ENCODE peak calls at places on chromosomes 7 and 10, in five cellular contexts. G is NCI-H69, L is C1 segment of cervical spinal cord, D is GM04503, Z is mesendoderm. Y is an unnamed sample.

GRCh38 chr7:142865766-142866165 is 10.9 kb downstream of the EPHB6 start:
- DNase-seq in G (no peak), L (no peak), D (no peak), Z (no peak), Y (no peak)

GRCh38 chr7:63998549-63998948 is at the start of gene ZNF722:
- DNase-seq in G (no peak), L (no peak), D (no peak), Z (no peak), Y (no peak)

GRCh38 chr7:8724080-8724718 is 290.8 kb downstream of the NXPH1 start:
- DNase-seq in G (peak; percentile 92), L (peak; percentile 10), D (no peak), Z (peak; percentile 78), Y (peak; percentile 86)

GRCh38 chr10:124461642-124462347 is at the start of gene LHPP:
- DNase-seq in G (peak; percentile 82), L (peak; percentile 76), D (peak; percentile 31), Z (peak; percentile 83), Y (peak; percentile 66)

GRCh38 chr10:29642996-29643395 is 8.2 kb upstream of the SVIL start:
- DNase-seq in G (no peak), L (no peak), D (no peak), Z (no peak), Y (no peak)

GRCh38 chr7:6232534-6232933 is 39.9 kb downstream of the CYTH3 start:
- DNase-seq in G (no peak), L (no peak), D (no peak), Z (no peak), Y (no peak)

GRCh38 chr7:91031757-91032156 is 232.5 kb upstream of the FZD1 start:
- DNase-seq in G (peak; percentile 36), L (no peak), D (no peak), Z (peak; percentile 72), Y (peak; percentile 37)

GRCh38 chr7:193538-194256 is 1.3 kb downstream of the FAM20C start:
- DNase-seq in G (no peak), L (no peak), D (no peak), Z (peak; percentile 25), Y (no peak)

GRCh38 chr7:94907420-94908203 is at the start of gene PPP1R9A:
- DNase-seq in G (peak; percentile 71), L (peak; percentile 29), D (no peak), Z (peak; percentile 90), Y (peak; percentile 93)

GRCh38 chr7:78959471-78959870 is 494.0 kb downstream of the MAGI2 start:
- DNase-seq in G (no peak), L (no peak), D (no peak), Z (no peak), Y (no peak)

GRCh38 chr7:36677769-36678435 is 46.4 kb downstream of the AOAH start:
- DNase-seq in G (no peak), L (no peak), D (no peak), Z (no peak), Y (no peak)

GRCh38 chr10:102342462-102342861 is 53.0 kb upstream of the NFKB2 start:
- DNase-seq in G (peak; percentile 54), L (no peak), D (no peak), Z (peak; percentile 48), Y (peak; percentile 81)

GRCh38 chr7:28759373-28760013 is 198.6 kb downstream of the TRIL start:
- DNase-seq in G (peak; percentile 74), L (no peak), D (peak; percentile 26), Z (no peak), Y (no peak)

GRCh38 chr10:96357038-96357620 is 1.7 kb downstream of the OPALIN start:
- DNase-seq in G (no peak), L (peak; percentile 59), D (no peak), Z (no peak), Y (no peak)

GRCh38 chr10:1240341-1240775 is 184.2 kb downstream of the WDR37 start:
- DNase-seq in G (no peak), L (no peak), D (no peak), Z (peak; percentile 95), Y (no peak)

GRCh38 chr7:103637080-103637479 is 191.1 kb upstream of the SLC26A5 start:
- DNase-seq in G (no peak), L (no peak), D (peak; percentile 93), Z (no peak), Y (no peak)

GRCh38 chr10:77965294-77965693 is 38.7 kb upstream of the DLG5 start:
- DNase-seq in G (no peak), L (no peak), D (peak; percentile 70), Z (no peak), Y (no peak)

GRCh38 chr7:92997144-92997543 is 120.6 kb downstream of the SAMD9 start:
- DNase-seq in G (no peak), L (no peak), D (no peak), Z (no peak), Y (peak; percentile 76)

GRCh38 chr10:19412531-19412930 is 363.9 kb downstream of the MALRD1 start:
- DNase-seq in G (peak; percentile 3), L (no peak), D (no peak), Z (peak; percentile 66), Y (peak; percentile 44)

GRCh38 chr7:39084344-39084743 is 106.6 kb downstream of the POU6F2 start:
- DNase-seq in G (peak; percentile 85), L (no peak), D (no peak), Z (no peak), Y (no peak)

GRCh38 chr7:131604841-131605279 is 48.4 kb upstream of the PODXL start:
- DNase-seq in G (no peak), L (no peak), D (peak; percentile 97), Z (peak; percentile 96), Y (no peak)

GRCh38 chr10:52256832-52257691 is 57.0 kb upstream of the DKK1 start:
- DNase-seq in G (no peak), L (no peak), D (no peak), Z (no peak), Y (no peak)

GRCh38 chr10:22681783-22682183 is 32.6 kb downstream of the PIP4K2A start:
- DNase-seq in G (no peak), L (no peak), D (no peak), Z (no peak), Y (no peak)

GRCh38 chr7:28957822-28958234 is 302 bp downstream of the TRIL start:
- DNase-seq in G (peak; percentile 82), L (peak; percentile 52), D (no peak), Z (peak; percentile 58), Y (no peak)

GRCh38 chr7:85038466-85038865 is 148.4 kb downstream of the SEMA3D start:
- DNase-seq in G (no peak), L (no peak), D (no peak), Z (no peak), Y (no peak)